ENCODE peak calls at places on chromosome 11, in ten cellular contexts. P, J, I, L, D, C, O, Q, F and M are unnamed samples.

GRCh38 chr11:120431633-120432032 is 79.9 kb upstream of the GRIK4 start:
- DNase-seq in P (no peak), J (no peak), I (no peak), L (peak; percentile 72), D (peak; percentile 43), C (no peak), O (no peak), Q (peak; percentile 81), F (no peak), M (peak; percentile 33)

GRCh38 chr11:68113986-68114385 is 7.2 kb downstream of the CHKA start:
- DNase-seq in P (no peak), J (no peak), I (no peak), L (no peak), D (no peak), C (no peak), O (no peak), Q (peak; percentile 58), F (no peak), M (no peak)

GRCh38 chr11:1194977-1195689 is 27.7 kb upstream of the MUC5B start:
- DNase-seq in P (peak; percentile 11), J (peak; percentile 14), I (peak; percentile 69), L (no peak), D (no peak), C (peak; percentile 10), O (peak; percentile 26), Q (no peak), F (peak; percentile 19), M (peak; percentile 40)

GRCh38 chr11:75425422-75425821 is 7.6 kb downstream of the KLHL35 start:
- DNase-seq in P (no peak), J (no peak), I (peak; percentile 73), L (peak; percentile 86), D (no peak), C (no peak), O (no peak), Q (no peak), F (no peak), M (peak; percentile 95)

GRCh38 chr11:76656571-76657081 is 13.9 kb downstream of the LRRC32 start:
- DNase-seq in P (no peak), J (peak; percentile 36), I (peak; percentile 74), L (no peak), D (no peak), C (no peak), O (peak; percentile 21), Q (no peak), F (peak; percentile 29), M (peak; percentile 67)

GRCh38 chr11:23205156-23205871 is 345.0 kb upstream of the CCDC179 start:
- DNase-seq in P (no peak), J (no peak), I (no peak), L (no peak), D (no peak), C (no peak), O (no peak), Q (peak; percentile 20), F (no peak), M (no peak)

GRCh38 chr11:15010860-15011259 is 38.7 kb upstream of the CALCA start:
- DNase-seq in P (no peak), J (no peak), I (no peak), L (no peak), D (no peak), C (no peak), O (no peak), Q (no peak), F (no peak), M (no peak)

GRCh38 chr11:83521647-83522596 is 235.8 kb upstream of the CCDC90B start:
- DNase-seq in P (no peak), J (no peak), I (no peak), L (peak; percentile 83), D (peak; percentile 31), C (no peak), O (no peak), Q (peak; percentile 43), F (no peak), M (peak; percentile 35)

GRCh38 chr11:73978576-73979086 is 4.0 kb downstream of the UCP2 start:
- DNase-seq in P (no peak), J (no peak), I (peak; percentile 16), L (no peak), D (no peak), C (no peak), O (no peak), Q (no peak), F (no peak), M (no peak)

GRCh38 chr11:494761-495536 is 12.1 kb downstream of the RNH1 start:
- DNase-seq in P (no peak), J (no peak), I (no peak), L (no peak), D (no peak), C (no peak), O (no peak), Q (no peak), F (peak; percentile 34), M (peak; percentile 60)

GRCh38 chr11:27757953-27758352 is 57.7 kb upstream of the BDNF start:
- DNase-seq in P (no peak), J (no peak), I (no peak), L (no peak), D (no peak), C (no peak), O (no peak), Q (no peak), F (no peak), M (no peak)

GRCh38 chr11:57283231-57283990 is 41.3 kb downstream of the TNKS1BP1 start:
- DNase-seq in P (no peak), J (no peak), I (no peak), L (peak; percentile 53), D (no peak), C (no peak), O (no peak), Q (no peak), F (no peak), M (no peak)

GRCh38 chr11:95137299-95137698 is 47.7 kb downstream of the ENDOD1 start:
- DNase-seq in P (no peak), J (no peak), I (no peak), L (no peak), D (no peak), C (no peak), O (no peak), Q (no peak), F (no peak), M (no peak)

GRCh38 chr11:68999093-68999747 is 13.8 kb downstream of the MRGPRF start:
- DNase-seq in P (no peak), J (peak; percentile 4), I (peak; percentile 60), L (no peak), D (no peak), C (no peak), O (no peak), Q (no peak), F (no peak), M (no peak)

GRCh38 chr11:70872950-70873735 is 379.2 kb downstream of the SHANK2 start:
- DNase-seq in P (no peak), J (no peak), I (peak; percentile 30), L (peak; percentile 75), D (no peak), C (no peak), O (no peak), Q (peak; percentile 17), F (no peak), M (peak; percentile 83)

GRCh38 chr11:34002420-34002819 is 49.1 kb upstream of the CAPRIN1 start:
- DNase-seq in P (no peak), J (no peak), I (no peak), L (no peak), D (no peak), C (no peak), O (peak; percentile 57), Q (no peak), F (no peak), M (no peak)

GRCh38 chr11:57471496-57471895 is 11.2 kb downstream of the RTN4RL2 start:
- DNase-seq in P (no peak), J (no peak), I (no peak), L (no peak), D (no peak), C (no peak), O (peak; percentile 61), Q (no peak), F (no peak), M (no peak)

DNA sequence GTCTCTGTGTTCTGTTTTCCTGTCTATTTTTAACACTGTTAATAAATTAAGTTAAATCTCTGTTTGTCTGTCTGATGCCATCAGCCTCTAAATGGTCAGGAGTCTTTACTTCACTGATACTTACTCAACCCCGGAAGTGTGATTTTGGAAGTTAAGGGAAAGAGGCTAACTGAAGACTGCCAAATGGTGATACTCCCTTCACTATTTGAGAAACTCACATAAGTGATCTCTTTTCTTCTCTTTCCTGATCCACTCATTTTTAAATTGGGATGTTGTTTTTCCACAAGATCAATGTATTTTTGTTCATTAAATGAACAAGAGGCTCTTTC is 389 bp upstream of the CASP12 start:
- DNase-seq in P (no peak), J (no peak), I (no peak), L (no peak), D (no peak), C (no peak), O (no peak), Q (no peak), F (no peak), M (no peak)
- H3K4me3 ChIP-seq in P (peak overlapping the region; percentile 57), J (peak overlapping the region; percentile 33), I (peak overlapping the region; percentile 99), L (no peak overlapping the region), D (no peak overlapping the region), C (peak overlapping the region; percentile 28), O (peak overlapping the region; percentile 35), Q (no peak overlapping the region), F (peak overlapping the region; percentile 30), M (no peak overlapping the region)

GRCh38 chr11:16749092-16749491 is 10.6 kb downstream of the C11orf58 start:
- DNase-seq in P (no peak), J (no peak), I (no peak), L (no peak), D (no peak), C (no peak), O (no peak), Q (no peak), F (no peak), M (no peak)
- H3K36me3 ChIP-seq in P (peaks cover 96% of the 10 kb centered on the region), J (peaks cover 23% of the 10 kb centered on the region), I (peaks cover 4% of the 10 kb centered on the region), L (peaks cover 7% of the 10 kb centered on the region), D (no peaks in the 10 kb centered on the region), C (no peaks in the 10 kb centered on the region), O (peaks cover 100% of the 10 kb centered on the region), Q (peaks cover 99% of the 10 kb centered on the region), F (no peaks in the 10 kb centered on the region), M (peaks cover 33% of the 10 kb centered on the region)

GRCh38 chr11:59207988-59208432 is 4.7 kb downstream of the MPEG1 start:
- DNase-seq in P (no peak), J (no peak), I (no peak), L (peak; percentile 65), D (peak; percentile 64), C (peak; percentile 56), O (peak; percentile 51), Q (peak; percentile 60), F (no peak), M (peak; percentile 50)
- H3K27me3 ChIP-seq in P (peaks cover 8% of the 10 kb centered on the region), J (no peaks in the 10 kb centered on the region), I (no peaks in the 10 kb centered on the region), L (no peaks in the 10 kb centered on the region), D (no peaks in the 10 kb centered on the region), C (no peaks in the 10 kb centered on the region), O (no peaks in the 10 kb centered on the region), Q (peaks cover 11% of the 10 kb centered on the region), F (no peaks in the 10 kb centered on the region), M (no peaks in the 10 kb centered on the region)

DNA sequence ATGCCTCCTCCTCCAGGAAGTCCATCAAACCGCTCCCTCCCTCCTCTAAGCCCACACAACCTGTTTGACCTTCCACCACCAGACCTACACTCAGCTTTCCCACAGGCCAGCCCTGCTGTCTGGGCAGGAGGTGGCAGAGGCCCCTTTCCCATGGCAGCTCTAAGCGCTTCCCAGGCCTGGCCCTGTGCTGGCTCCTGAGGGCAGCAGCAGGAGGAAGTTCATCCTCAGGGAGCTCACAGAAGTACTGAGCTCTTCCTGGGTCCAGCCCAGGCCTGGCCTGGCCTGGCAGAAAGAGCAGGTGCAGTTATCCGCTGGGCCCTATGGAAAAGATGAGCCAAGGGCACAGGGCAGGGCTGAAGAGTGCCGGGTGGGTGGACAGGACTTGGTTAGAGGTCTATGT is 31.4 kb downstream of the ARAP1 start:
- DNase-seq in P (no peak), J (no peak), I (no peak), L (no peak), D (no peak), C (no peak), O (no peak), Q (no peak), F (no peak), M (no peak)
- H3K4me3 ChIP-seq in P (peak overlapping the region; percentile 73), J (peak overlapping the region; percentile 71), I (peak overlapping the region; percentile 48), L (no peak overlapping the region), D (no peak overlapping the region), C (peak overlapping the region; percentile 49), O (peak overlapping the region; percentile 71), Q (peak overlapping the region; percentile 17), F (peak overlapping the region; percentile 72), M (no peak overlapping the region)